ENCODE peak calls at places on chromosomes 3 and 15, in six cellular contexts. Y is PC-3, D is left ventricle myocardium inferior, H is HCT116, U is psoas muscle, M is left lung. Z is an unnamed sample.

GRCh38 chr15:80982205-80982604 is 7.4 kb downstream of the MESD start:
- DNase-seq in Y (no peak), D (no peak), H (no peak), U (no peak), M (no peak), Z (no peak)

GRCh38 chr3:180926526-180926925 is 14.1 kb downstream of the FXR1 start:
- DNase-seq in Y (no peak), D (no peak), H (no peak), U (no peak), M (no peak), Z (no peak)

GRCh38 chr3:52225452-52226228 is at the start of gene TLR9:
- DNase-seq in Y (no peak), D (no peak), H (no peak), U (peak; percentile 39), M (peak; percentile 55), Z (no peak)

GRCh38 chr3:126267169-126267975 is 87.0 kb upstream of the ALDH1L1 start:
- DNase-seq in Y (peak; percentile 56), D (peak; percentile 81), H (peak; percentile 35), U (peak; percentile 88), M (peak; percentile 87), Z (peak; percentile 89)

GRCh38 chr3:171809513-171810277 is 588 bp downstream of the PLD1 start:
- DNase-seq in Y (peak; percentile 77), D (peak; percentile 90), H (no peak), U (peak; percentile 93), M (peak; percentile 93), Z (peak; percentile 89)

GRCh38 chr15:77907824-77908751 is 169.4 kb downstream of the TBC1D2B start:
- DNase-seq in Y (peak; percentile 60), D (no peak), H (peak; percentile 36), U (no peak), M (peak; percentile 61), Z (peak; percentile 64)

GRCh38 chr3:5068531-5068930 is 53.6 kb upstream of the ARL8B start:
- DNase-seq in Y (no peak), D (no peak), H (no peak), U (no peak), M (no peak), Z (no peak)

GRCh38 chr3:103083848-103084631 is 649.2 kb downstream of the ZPLD1 start:
- DNase-seq in Y (no peak), D (no peak), H (no peak), U (no peak), M (no peak), Z (no peak)

GRCh38 chr3:126816323-126816722 is 112.3 kb downstream of the CHCHD6 start:
- DNase-seq in Y (no peak), D (no peak), H (no peak), U (no peak), M (no peak), Z (no peak)

GRCh38 chr3:112807685-112808084 is 39.0 kb downstream of the CD200R1L start:
- DNase-seq in Y (no peak), D (no peak), H (no peak), U (no peak), M (no peak), Z (no peak)

GRCh38 chr15:88749699-88750098 is 53.5 kb upstream of the ACAN start:
- DNase-seq in Y (no peak), D (no peak), H (no peak), U (no peak), M (no peak), Z (no peak)

GRCh38 chr3:143135150-143135549 is 15.6 kb downstream of the CHST2 start:
- DNase-seq in Y (peak; percentile 87), D (no peak), H (no peak), U (no peak), M (no peak), Z (peak; percentile 94)

GRCh38 chr3:113245775-113246174 is 34.4 kb downstream of the BOC start:
- DNase-seq in Y (no peak), D (peak; percentile 58), H (no peak), U (peak; percentile 79), M (no peak), Z (no peak)

GRCh38 chr3:21464745-21465144 is 286.3 kb downstream of the ZNF385D start:
- DNase-seq in Y (no peak), D (no peak), H (no peak), U (no peak), M (no peak), Z (no peak)

DNA sequence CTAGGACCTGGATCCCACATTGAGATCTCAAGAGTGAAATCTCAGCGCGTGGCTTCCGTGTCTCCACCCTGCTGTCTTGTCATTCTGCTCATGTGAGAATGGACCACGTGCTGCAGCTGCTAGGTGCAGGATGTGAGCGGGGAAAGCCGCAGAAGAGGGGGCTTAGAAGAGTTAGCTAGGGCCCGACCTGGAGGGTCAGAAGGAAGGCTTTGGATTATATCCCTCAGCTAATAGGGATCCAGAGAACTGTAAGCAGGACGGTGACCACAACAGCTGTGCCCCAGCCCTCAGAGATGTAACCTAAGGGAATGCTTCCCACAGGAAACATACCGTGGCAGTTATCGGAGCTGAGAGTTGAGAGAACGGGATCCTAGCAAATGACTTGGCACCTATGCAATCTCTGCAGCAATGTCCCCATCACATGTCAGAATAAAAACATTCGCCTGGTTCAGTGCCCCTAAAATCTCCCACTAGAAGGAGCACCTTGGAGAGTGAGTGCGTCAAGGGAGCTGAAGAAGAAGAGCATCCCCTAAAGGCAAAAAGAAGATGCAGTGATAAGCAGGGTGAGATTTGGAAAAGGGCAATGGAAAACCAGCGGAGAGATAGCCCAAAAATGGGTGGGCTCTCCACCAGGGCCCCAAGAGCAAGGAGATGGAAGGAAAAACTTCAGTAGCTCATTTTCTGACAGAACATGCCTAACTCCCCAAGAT is 76.9 kb upstream of the ST8SIA2 start:
- DNase-seq in Y (no peak), D (no peak), H (no peak), U (no peak), M (no peak), Z (no peak)
- TF ChIP-seq CTCF in Y (no peak), D (no peak), H (no peak), U (no peak), M (no peak), Z (no peak)

GRCh38 chr15:74788042-74788715 is 6.3 kb downstream of the CSK start:
- DNase-seq in Y (no peak), D (no peak), H (no peak), U (no peak), M (peak; percentile 7), Z (no peak)
- H3K4me3 ChIP-seq in Y (no peak overlapping the region), D (peak overlapping the region; percentile 45), H (no peak overlapping the region), U (no peak overlapping the region), M (peak overlapping the region; percentile 36), Z (no peak overlapping the region)

GRCh38 chr3:17352620-17353019 is 389.8 kb downstream of the TBC1D5 start:
- DNase-seq in Y (no peak), D (no peak), H (no peak), U (no peak), M (no peak), Z (no peak)

GRCh38 chr3:17359911-17360310 is 382.5 kb downstream of the TBC1D5 start:
- DNase-seq in Y (no peak), D (no peak), H (no peak), U (no peak), M (no peak), Z (no peak)

GRCh38 chr3:17355591-17355990 is 386.8 kb downstream of the TBC1D5 start:
- DNase-seq in Y (no peak), D (no peak), H (no peak), U (no peak), M (no peak), Z (no peak)

GRCh38 chr3:17357035-17357710 is 385.3 kb downstream of the TBC1D5 start:
- DNase-seq in Y (no peak), D (no peak), H (no peak), U (no peak), M (no peak), Z (no peak)

DNA sequence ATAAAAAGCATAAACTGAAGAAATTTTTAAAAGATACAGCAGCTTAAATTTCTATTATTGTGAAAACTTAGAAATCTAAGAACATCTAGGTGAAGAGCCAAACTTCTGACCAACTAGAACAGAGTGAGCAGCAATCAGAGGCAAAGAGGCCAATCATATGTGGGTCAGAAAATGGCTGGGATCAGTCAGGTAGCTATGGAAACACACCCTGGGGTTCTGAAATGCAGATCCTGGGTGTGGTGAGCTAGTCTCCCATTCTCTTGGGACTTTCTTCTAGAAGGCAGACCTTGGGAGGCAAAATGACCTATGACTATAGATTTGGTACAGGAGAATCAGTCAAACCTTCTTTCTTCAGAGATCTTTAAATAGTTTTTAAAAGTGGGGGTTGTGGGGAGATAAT is 385.9 kb downstream of the TBC1D5 start:
- DNase-seq in Y (no peak), D (no peak), H (no peak), U (no peak), M (no peak), Z (no peak)
- H3K27ac ChIP-seq in Y (no peak overlapping the region), D (no peak overlapping the region), H (no peak overlapping the region), U (no peak overlapping the region), M (no peak overlapping the region), Z (no peak overlapping the region)

GRCh38 chr3:11224010-11224409 is 48.2 kb upstream of the ATG7 start:
- DNase-seq in Y (no peak), D (no peak), H (no peak), U (no peak), M (no peak), Z (no peak)

GRCh38 chr3:11220230-11220629 is 52.0 kb upstream of the ATG7 start:
- DNase-seq in Y (no peak), D (no peak), H (no peak), U (no peak), M (no peak), Z (no peak)

GRCh38 chr3:11226042-11226370 is 46.2 kb upstream of the ATG7 start:
- DNase-seq in Y (no peak), D (no peak), H (no peak), U (no peak), M (no peak), Z (no peak)

GRCh38 chr3:11224870-11225251 is 47.3 kb upstream of the ATG7 start:
- DNase-seq in Y (no peak), D (no peak), H (no peak), U (no peak), M (no peak), Z (no peak)

GRCh38 chr3:11221818-11222217 is 50.4 kb upstream of the ATG7 start:
- DNase-seq in Y (peak; percentile 14), D (no peak), H (no peak), U (no peak), M (no peak), Z (no peak)
- TF ChIP-seq CTCF in Y (peak; percentile 45), D (peak; percentile 16), H (no peak), U (peak; percentile 14), M (no peak), Z (peak; percentile 43)

DNA sequence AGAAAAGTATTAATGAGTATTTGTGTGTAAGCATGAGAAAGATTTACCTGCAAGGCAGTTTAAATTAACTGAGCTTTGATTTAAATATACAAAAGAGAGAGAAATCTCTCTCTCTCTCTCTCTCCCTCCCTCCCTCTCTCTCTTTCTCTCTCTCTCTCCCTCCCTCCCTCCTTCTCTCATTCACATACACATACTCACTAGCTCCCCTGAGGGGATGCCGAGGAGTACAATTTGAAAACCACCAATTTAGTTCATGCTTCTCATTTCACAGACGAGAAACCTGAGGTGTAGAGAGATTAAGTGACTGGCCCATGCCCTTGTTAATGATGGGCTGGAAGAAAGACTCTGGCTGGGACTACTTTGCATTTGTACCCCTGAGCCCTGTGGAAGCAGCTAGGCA is 59.4 kb downstream of the MECOM start:
- DNase-seq in Y (no peak), D (no peak), H (no peak), U (no peak), M (no peak), Z (no peak)
- H3K4me3 ChIP-seq in Y (no peak overlapping the region), D (no peak overlapping the region), H (no peak overlapping the region), U (no peak overlapping the region), M (no peak overlapping the region), Z (no peak overlapping the region)

Z was measured in brain microvascular endothelial cell.